ENCODE peak calls at places on chromosomes 16 and 17, in six cellular contexts. One of them, this sample, is unnamed.

GRCh38 chr17:14498812-14499211 is 197.9 kb downstream of the HS3ST3B1 start:
- DNase-seq in H1: no peak
- DNase-seq in K562: no peak
- DNase-seq in GM12878: no peak
- DNase-seq in HepG2: no peak
- DNase-seq in GM12892: no peak
- DNase-seq in this sample: no peak

GRCh38 chr17:64128787-64129514 is 993 bp downstream of the ERN1 start:
- DNase-seq in GM12892: no peak
- DNase-seq in K562: peak
- DNase-seq in GM12878: no peak
- DNase-seq in H1: no peak
- DNase-seq in HepG2: no peak
- DNase-seq in this sample: no peak

GRCh38 chr16:17866991-17867390 is 396.2 kb upstream of the XYLT1 start:
- DNase-seq in GM12878: no peak
- DNase-seq in K562: no peak
- DNase-seq in HepG2: no peak
- DNase-seq in H1: no peak
- DNase-seq in GM12892: no peak
- DNase-seq in this sample: no peak

GRCh38 chr17:18205861-18206260 is 19.6 kb upstream of the LLGL1 start:
- DNase-seq in HepG2: no peak
- DNase-seq in H1: no peak
- DNase-seq in GM12878: no peak
- DNase-seq in K562: no peak
- DNase-seq in GM12892: no peak
- DNase-seq in this sample: no peak

GRCh38 chr16:66913081-66913480 is 5.6 kb downstream of the CDH16 start:
- DNase-seq in HepG2: no peak
- DNase-seq in GM12878: no peak
- DNase-seq in K562: no peak
- DNase-seq in H1: no peak
- DNase-seq in GM12892: no peak
- DNase-seq in this sample: no peak

GRCh38 chr17:29956225-29956624 is 14.8 kb downstream of the EFCAB5 start:
- DNase-seq in K562: no peak
- DNase-seq in GM12892: no peak
- DNase-seq in HepG2: no peak
- DNase-seq in GM12878: no peak
- DNase-seq in H1: no peak
- DNase-seq in this sample: no peak

GRCh38 chr17:64661981-64662773 is at the start of gene SMURF2:
- DNase-seq in HepG2: peak
- DNase-seq in GM12892: peak
- DNase-seq in H1: peak
- DNase-seq in K562: peak
- DNase-seq in GM12878: no peak
- DNase-seq in this sample: peak

GRCh38 chr17:51166198-51166986 is at the start of gene NME2:
- DNase-seq in GM12892: peak
- DNase-seq in H1: peak
- DNase-seq in HepG2: peak
- DNase-seq in GM12878: peak
- DNase-seq in K562: peak
- DNase-seq in this sample: peak

GRCh38 chr17:15261063-15261817 is 3.9 kb downstream of the PMP22 start:
- DNase-seq in GM12878: no peak
- DNase-seq in HepG2: peak
- DNase-seq in K562: no peak
- DNase-seq in GM12892: no peak
- DNase-seq in H1: no peak
- DNase-seq in this sample: no peak

GRCh38 chr16:55323637-55324490 is at the start of gene IRX6:
- DNase-seq in K562: peak
- DNase-seq in HepG2: no peak
- DNase-seq in GM12878: no peak
- DNase-seq in H1: peak
- DNase-seq in GM12892: no peak
- DNase-seq in this sample: no peak

GRCh38 chr17:39951924-39952664 is 10.7 kb upstream of the GSDMA start:
- DNase-seq in H1: no peak
- DNase-seq in GM12878: no peak
- DNase-seq in HepG2: no peak
- DNase-seq in GM12892: no peak
- DNase-seq in K562: no peak
- DNase-seq in this sample: no peak

GRCh38 chr16:25011891-25012499 is 3.2 kb downstream of the ARHGAP17 start:
- DNase-seq in H1: no peak
- DNase-seq in HepG2: no peak
- DNase-seq in K562: no peak
- DNase-seq in GM12892: no peak
- DNase-seq in GM12878: no peak
- DNase-seq in this sample: no peak

GRCh38 chr16:66746682-66747081 is 4.7 kb downstream of the DYNC1LI2 start:
- DNase-seq in K562: no peak
- DNase-seq in HepG2: no peak
- DNase-seq in H1: no peak
- DNase-seq in GM12892: no peak
- DNase-seq in GM12878: peak
- DNase-seq in this sample: no peak

GRCh38 chr17:37312137-37312923 is 63.5 kb upstream of the C17orf78 start:
- DNase-seq in GM12892: no peak
- DNase-seq in GM12878: no peak
- DNase-seq in HepG2: no peak
- DNase-seq in H1: no peak
- DNase-seq in K562: no peak
- DNase-seq in this sample: no peak

GRCh38 chr17:10756146-10756545 is 26.3 kb upstream of the TMEM220 start:
- DNase-seq in GM12878: no peak
- DNase-seq in K562: no peak
- DNase-seq in GM12892: no peak
- DNase-seq in H1: no peak
- DNase-seq in HepG2: no peak
- DNase-seq in this sample: no peak

GRCh38 chr17:8724451-8724850 is 20.2 kb downstream of the CCDC42 start:
- DNase-seq in H1: no peak
- DNase-seq in K562: no peak
- DNase-seq in HepG2: peak
- DNase-seq in GM12892: no peak
- DNase-seq in GM12878: no peak
- DNase-seq in this sample: no peak

GRCh38 chr16:9183682-9184353 is 92.4 kb downstream of the HAPSTR1 start:
- DNase-seq in HepG2: no peak
- DNase-seq in GM12878: no peak
- DNase-seq in K562: peak
- DNase-seq in GM12892: no peak
- DNase-seq in H1: no peak
- DNase-seq in this sample: no peak

GRCh38 chr17:66494023-66494803 is 191.8 kb downstream of the PRKCA start:
- DNase-seq in K562: peak
- DNase-seq in H1: no peak
- DNase-seq in HepG2: no peak
- DNase-seq in GM12892: no peak
- DNase-seq in GM12878: no peak
- DNase-seq in this sample: no peak

GRCh38 chr16:81625544-81626152 is 153.4 kb upstream of the PLCG2 start:
- DNase-seq in GM12892: peak
- DNase-seq in K562: no peak
- DNase-seq in HepG2: no peak
- DNase-seq in H1: no peak
- DNase-seq in GM12878: no peak
- DNase-seq in this sample: no peak

GRCh38 chr16:46768809-46769208 is 20.7 kb upstream of the MYLK3 start:
- DNase-seq in K562: no peak
- DNase-seq in H1: no peak
- DNase-seq in GM12892: no peak
- DNase-seq in GM12878: no peak
- DNase-seq in HepG2: no peak
- DNase-seq in this sample: no peak

GRCh38 chr16:52227851-52228250 is 319.1 kb downstream of the TOX3 start:
- DNase-seq in GM12878: no peak
- DNase-seq in GM12892: no peak
- DNase-seq in HepG2: no peak
- DNase-seq in K562: no peak
- DNase-seq in H1: no peak
- DNase-seq in this sample: no peak

GRCh38 chr17:8873801-8874715 is 6.6 kb upstream of the PIK3R6 start:
- DNase-seq in HepG2: no peak
- DNase-seq in H1: no peak
- DNase-seq in GM12892: no peak
- DNase-seq in GM12878: no peak
- DNase-seq in K562: no peak
- DNase-seq in this sample: no peak

GRCh38 chr16:71537643-71538042 is 11.4 kb downstream of the CHST4 start:
- DNase-seq in GM12878: peak
- DNase-seq in GM12892: peak
- DNase-seq in K562: peak
- DNase-seq in HepG2: peak
- DNase-seq in H1: no peak
- DNase-seq in this sample: peak

GRCh38 chr17:46194393-46195216 is 1.4 kb upstream of the KANSL1 start:
- DNase-seq in K562: peak
- DNase-seq in GM12892: no peak
- DNase-seq in GM12878: peak
- DNase-seq in H1: no peak
- DNase-seq in HepG2: no peak
- DNase-seq in this sample: peak

GRCh38 chr17:79832211-79833109 is 6.8 kb downstream of the CBX4 start:
- DNase-seq in K562: peak
- DNase-seq in GM12878: no peak
- DNase-seq in GM12892: no peak
- DNase-seq in H1: no peak
- DNase-seq in HepG2: peak
- DNase-seq in this sample: no peak

GRCh38 chr16:71737501-71737900 is 13.0 kb upstream of the PHLPP2 start:
- DNase-seq in H1: no peak
- DNase-seq in GM12892: no peak
- DNase-seq in GM12878: no peak
- DNase-seq in K562: no peak
- DNase-seq in HepG2: no peak
- DNase-seq in this sample: no peak

GRCh38 chr16:8677481-8677880 is 3.1 kb downstream of the ABAT start:
- DNase-seq in K562: no peak
- DNase-seq in HepG2: no peak
- DNase-seq in GM12892: no peak
- DNase-seq in H1: no peak
- DNase-seq in GM12878: no peak
- DNase-seq in this sample: no peak

DNA sequence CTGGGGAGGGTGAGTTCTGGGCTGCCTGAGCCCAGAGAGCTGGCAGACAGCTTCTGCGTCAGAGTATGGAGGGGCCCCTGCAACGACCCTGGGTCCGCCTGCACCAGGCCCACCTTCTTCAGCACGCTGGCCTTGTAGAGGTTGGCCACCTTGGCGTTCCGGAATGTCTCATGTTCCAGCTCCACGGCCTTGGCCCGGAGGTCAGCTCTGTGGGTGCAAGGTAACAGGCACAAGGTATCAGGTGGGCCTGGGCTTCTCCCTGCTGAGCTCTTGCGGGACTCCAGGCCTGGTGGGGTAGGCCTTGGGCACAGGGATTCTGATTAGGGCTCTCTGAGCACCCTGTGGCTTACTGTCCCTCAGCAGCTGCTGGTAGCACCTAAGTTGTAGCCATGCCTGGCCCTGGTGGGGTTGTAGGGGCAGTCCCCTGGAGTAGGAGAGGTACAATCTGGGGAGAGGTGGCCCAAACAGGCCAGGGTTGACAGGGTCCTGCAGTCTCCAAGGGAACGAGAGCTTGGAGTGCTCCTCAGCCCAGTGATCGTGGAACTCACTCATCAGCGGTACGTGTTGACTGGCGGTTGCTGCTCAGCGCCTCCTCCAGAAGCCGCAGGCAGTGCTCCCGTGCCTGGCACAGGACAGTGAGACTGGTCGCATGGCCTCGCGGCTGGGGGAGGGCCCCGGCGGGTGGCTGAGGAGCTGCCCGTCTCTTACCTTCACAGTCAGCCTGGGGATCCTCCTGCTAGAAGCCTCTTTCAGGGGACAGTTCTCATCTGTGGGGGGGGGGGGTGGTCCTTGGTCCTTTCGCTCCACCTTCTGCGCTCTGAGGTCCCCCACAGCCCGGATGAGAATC is 2.9 kb upstream of the SMIM5 start:
- DNase-seq in H1: no peak
- DNase-seq in HepG2: no peak
- DNase-seq in GM12892: no peak
- DNase-seq in K562: no peak
- DNase-seq in GM12878: no peak
- DNase-seq in this sample: no peak
- TF ChIP-seq TAF1 in H1: no peak
- TF ChIP-seq TAF1 in HepG2: no peak
- TF ChIP-seq TAF1 in GM12892: no peak
- TF ChIP-seq TAF1 in K562: no peak
- TF ChIP-seq TAF1 in GM12878: no peak
- TF ChIP-seq TAF1 in this sample: no peak

GRCh38 chr17:7292194-7292593 is 2.2 kb downstream of the YBX2 start:
- DNase-seq in GM12892: no peak
- DNase-seq in GM12878: no peak
- DNase-seq in HepG2: no peak
- DNase-seq in H1: no peak
- DNase-seq in K562: no peak
- DNase-seq in this sample: no peak
- TF ChIP-seq POLR2A in GM12892: no peak
- TF ChIP-seq POLR2A in GM12878: no peak
- TF ChIP-seq POLR2A in HepG2: no peak
- TF ChIP-seq POLR2A in H1: no peak
- TF ChIP-seq POLR2A in K562: no peak
- TF ChIP-seq POLR2A in this sample: no peak

GRCh38 chr16:84658690-84659089 is 10.4 kb downstream of the KLHL36 start:
- DNase-seq in HepG2: no peak
- DNase-seq in GM12878: no peak
- DNase-seq in K562: no peak
- DNase-seq in GM12892: no peak
- DNase-seq in H1: no peak
- DNase-seq in this sample: no peak
- TF ChIP-seq TAF1 in HepG2: no peak
- TF ChIP-seq TAF1 in GM12878: no peak
- TF ChIP-seq TAF1 in K562: no peak
- TF ChIP-seq TAF1 in GM12892: no peak
- TF ChIP-seq TAF1 in H1: no peak
- TF ChIP-seq TAF1 in this sample: no peak

DNA sequence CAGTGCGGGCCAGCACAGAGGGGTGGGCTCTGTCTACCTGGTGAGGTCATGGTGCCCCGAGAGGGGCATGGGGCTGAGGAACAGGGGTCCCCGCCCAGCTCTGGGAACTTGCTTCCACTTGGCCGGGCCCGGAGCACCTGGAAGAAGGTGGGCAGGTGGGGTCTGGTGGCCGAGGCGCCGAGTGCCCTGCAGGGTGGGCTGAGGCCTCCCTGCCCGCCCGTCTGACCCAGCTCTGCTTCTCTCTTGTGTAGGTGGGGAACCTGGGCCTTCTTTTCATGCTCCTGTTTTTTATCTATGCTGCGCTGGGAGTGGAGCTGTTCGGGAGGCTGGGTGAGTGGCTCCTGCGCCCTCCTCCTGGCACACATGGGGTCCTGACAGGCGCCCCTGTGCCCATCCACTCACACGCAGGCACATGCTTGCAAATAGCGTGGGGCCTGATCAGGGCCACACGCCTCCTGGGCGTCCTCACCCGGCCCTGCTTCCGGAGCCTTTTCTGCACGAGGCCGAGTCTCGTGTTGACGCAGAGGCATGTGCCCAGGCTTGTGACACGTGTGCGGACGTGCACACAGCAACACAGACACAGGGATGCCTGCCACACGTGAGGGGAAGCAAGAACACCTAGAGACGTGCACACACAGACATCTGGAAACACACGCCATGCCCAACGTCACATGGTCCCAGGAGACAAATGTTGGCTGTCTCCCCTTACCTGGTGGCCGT is 8.2 kb downstream of the TPSG1 start:
- DNase-seq in GM12878: no peak
- DNase-seq in H1: no peak
- DNase-seq in K562: no peak
- DNase-seq in GM12892: no peak
- DNase-seq in HepG2: no peak
- DNase-seq in this sample: no peak
- TF ChIP-seq POLR2A in GM12878: no peak
- TF ChIP-seq POLR2A in H1: no peak
- TF ChIP-seq POLR2A in K562: no peak
- TF ChIP-seq POLR2A in GM12892: no peak
- TF ChIP-seq POLR2A in HepG2: no peak
- TF ChIP-seq POLR2A in this sample: no peak